ENCODE peak calls at places on chromosomes 12 and 14, in four cellular contexts. E is HCT116, D is Peyer's patch, C is thyroid gland. J is an unnamed sample.

GRCh38 chr12:2691001-2691339 is 103.8 kb upstream of the FKBP4 start:
- DNase-seq in E (no peak), C (peak; percentile 27), D (peak; percentile 49), J (no peak)

GRCh38 chr12:16530268-16530865 is 75.6 kb downstream of the LMO3 start:
- DNase-seq in C (no peak), D (no peak), E (no peak), J (no peak)

GRCh38 chr14:74472590-74472989 is 20.5 kb downstream of the NPC2 start:
- DNase-seq in E (no peak), D (no peak), C (no peak), J (no peak)

GRCh38 chr12:103093499-103094106 is 136.1 kb downstream of the ASCL1 start:
- DNase-seq in D (peak; percentile 50), E (no peak), C (no peak), J (no peak)

GRCh38 chr12:72289633-72290032 is 17.5 kb downstream of the TRHDE start:
- DNase-seq in E (no peak), C (no peak), D (no peak), J (no peak)

GRCh38 chr12:47779301-47779942 is 6.4 kb downstream of the SLC48A1 start:
- DNase-seq in D (peak; percentile 92), E (peak; percentile 61), C (peak; percentile 85), J (peak; percentile 69)

GRCh38 chr14:93970967-93971634 is 5.3 kb downstream of the ASB2 start:
- DNase-seq in D (no peak), C (no peak), E (no peak), J (no peak)

GRCh38 chr12:18267427-18267826 is 6.1 kb downstream of the PIK3C2G start:
- DNase-seq in E (no peak), D (no peak), C (no peak), J (no peak)

GRCh38 chr12:123532808-123533649 is 490 bp downstream of the RILPL1 start:
- DNase-seq in E (no peak), C (peak; percentile 46), D (peak; percentile 61), J (peak; percentile 63)

GRCh38 chr14:95204705-95205104 is 47.4 kb upstream of the DICER1 start:
- DNase-seq in C (no peak), D (no peak), E (no peak), J (no peak)

GRCh38 chr12:27498761-27499160 is 25.2 kb upstream of the PPFIBP1 start:
- DNase-seq in D (no peak), E (no peak), C (no peak), J (no peak)

GRCh38 chr14:101885254-101885576 is 79.2 kb upstream of the DYNC1H1 start:
- DNase-seq in E (no peak), C (no peak), D (no peak), J (no peak)

GRCh38 chr14:52877628-52878027 is 73.2 kb downstream of the FERMT2 start:
- DNase-seq in E (no peak), D (no peak), C (no peak), J (no peak)

GRCh38 chr12:54051081-54051912 is 2.3 kb upstream of the HOXC4 start:
- DNase-seq in C (no peak), E (no peak), D (no peak), J (no peak)

GRCh38 chr12:20629414-20630156 is 65.5 kb upstream of the SLCO1C1 start:
- DNase-seq in D (no peak), E (no peak), C (peak; percentile 38), J (peak; percentile 14)

GRCh38 chr12:6426882-6427671 is 17.7 kb upstream of the CD27 start:
- DNase-seq in C (peak; percentile 87), D (no peak), E (no peak), J (no peak)

GRCh38 chr14:95319312-95320075 is at the start of gene CLMN:
- DNase-seq in D (peak; percentile 65), E (peak; percentile 16), C (peak; percentile 65), J (no peak)

GRCh38 chr12:38465020-38465419 is 148.4 kb downstream of the ALG10B start:
- DNase-seq in D (no peak), C (no peak), E (no peak), J (no peak)

GRCh38 chr14:94536836-94537235 is 24.4 kb upstream of the SERPINA4 start:
- DNase-seq in C (no peak), D (no peak), E (peak; percentile 74), J (no peak)

GRCh38 chr12:38508246-38508645 is 191.7 kb downstream of the ALG10B start:
- DNase-seq in C (peak; percentile 46), E (no peak), D (no peak), J (no peak)

GRCh38 chr14:37232907-37233481 is 35.3 kb downstream of the MIPOL1 start:
- DNase-seq in C (no peak), E (peak; percentile 41), D (no peak), J (no peak)

GRCh38 chr14:92451755-92452154 is 61.8 kb upstream of the RIN3 start:
- DNase-seq in E (no peak), C (no peak), D (no peak), J (no peak)

GRCh38 chr12:25994252-25994651 is 35.8 kb downstream of the RASSF8 start:
- DNase-seq in D (no peak), E (no peak), C (no peak), J (no peak)

GRCh38 chr12:20142956-20143355 is 225.4 kb upstream of the PDE3A start:
- DNase-seq in D (no peak), E (no peak), C (no peak), J (no peak)

GRCh38 chr12:17264603-17265002 is 658.6 kb upstream of the LMO3 start:
- DNase-seq in E (no peak), D (no peak), C (no peak), J (no peak)

GRCh38 chr14:35400707-35401421 is 3.7 kb downstream of the NFKBIA start:
- DNase-seq in C (no peak), E (no peak), D (no peak), J (peak; percentile 42)

GRCh38 chr14:89425931-89426330 is 8.9 kb upstream of the FOXN3 start:
- DNase-seq in D (no peak), C (no peak), E (peak; percentile 48), J (peak; percentile 28)

GRCh38 chr14:74502236-74503019 is 8.9 kb downstream of the ISCA2 start:
- DNase-seq in E (no peak), C (peak; percentile 53), D (peak; percentile 34), J (no peak)

GRCh38 chr14:84520711-84521338 is 1009.1 kb upstream of the FLRT2 start:
- DNase-seq in C (peak; percentile 15), D (no peak), E (no peak), J (no peak)

GRCh38 chr12:121789233-121789781 is 4.2 kb downstream of the RHOF start:
- DNase-seq in D (peak; percentile 54), C (no peak), E (no peak), J (no peak)

GRCh38 chr12:112838731-112839130 is 47.2 kb downstream of the RPH3A start:
- DNase-seq in E (no peak), D (no peak), C (no peak), J (no peak)

GRCh38 chr12:112841240-112841639 is 49.7 kb downstream of the RPH3A start:
- DNase-seq in D (no peak), C (no peak), E (no peak), J (no peak)

GRCh38 chr12:112839386-112839972 is 47.9 kb downstream of the RPH3A start:
- DNase-seq in C (no peak), E (no peak), D (no peak), J (no peak)

GRCh38 chr12:112836736-112837628 is 45.4 kb downstream of the RPH3A start:
- DNase-seq in C (no peak), E (no peak), D (no peak), J (no peak)

GRCh38 chr12:112837629-112838191 is 46.2 kb downstream of the RPH3A start:
- DNase-seq in E (no peak), C (no peak), D (no peak), J (no peak)
- H3K4me1 ChIP-seq in E (peaks cover 24% of the 10 kb centered on the region), C (no peaks in the 10 kb centered on the region), D (no peaks in the 10 kb centered on the region), J (no peaks in the 10 kb centered on the region)

DNA sequence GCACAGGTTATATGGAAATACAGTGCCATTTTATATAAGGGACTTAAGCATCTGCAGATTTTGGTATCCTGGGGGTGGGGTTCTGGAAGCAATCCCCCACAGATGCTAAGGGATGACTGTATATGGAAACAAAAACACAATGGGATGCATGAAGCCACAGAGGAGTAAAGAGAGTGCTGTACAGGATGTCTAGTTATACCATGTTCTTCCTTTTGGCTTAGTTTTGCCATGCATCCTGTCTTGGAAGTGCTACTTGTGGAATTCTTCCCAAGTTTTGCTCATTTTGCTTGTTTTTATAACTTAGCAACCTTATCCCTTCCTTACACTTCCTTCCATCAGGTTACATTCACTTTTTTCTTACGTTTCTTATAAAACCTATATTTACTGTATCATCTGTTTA is 55.6 kb downstream of the TRMT5 start:
- DNase-seq in E (no peak), D (no peak), C (no peak), J (no peak)
- TF ChIP-seq POLR2A in E (no peak), D (no peak), C (no peak), J (no peak)

DNA sequence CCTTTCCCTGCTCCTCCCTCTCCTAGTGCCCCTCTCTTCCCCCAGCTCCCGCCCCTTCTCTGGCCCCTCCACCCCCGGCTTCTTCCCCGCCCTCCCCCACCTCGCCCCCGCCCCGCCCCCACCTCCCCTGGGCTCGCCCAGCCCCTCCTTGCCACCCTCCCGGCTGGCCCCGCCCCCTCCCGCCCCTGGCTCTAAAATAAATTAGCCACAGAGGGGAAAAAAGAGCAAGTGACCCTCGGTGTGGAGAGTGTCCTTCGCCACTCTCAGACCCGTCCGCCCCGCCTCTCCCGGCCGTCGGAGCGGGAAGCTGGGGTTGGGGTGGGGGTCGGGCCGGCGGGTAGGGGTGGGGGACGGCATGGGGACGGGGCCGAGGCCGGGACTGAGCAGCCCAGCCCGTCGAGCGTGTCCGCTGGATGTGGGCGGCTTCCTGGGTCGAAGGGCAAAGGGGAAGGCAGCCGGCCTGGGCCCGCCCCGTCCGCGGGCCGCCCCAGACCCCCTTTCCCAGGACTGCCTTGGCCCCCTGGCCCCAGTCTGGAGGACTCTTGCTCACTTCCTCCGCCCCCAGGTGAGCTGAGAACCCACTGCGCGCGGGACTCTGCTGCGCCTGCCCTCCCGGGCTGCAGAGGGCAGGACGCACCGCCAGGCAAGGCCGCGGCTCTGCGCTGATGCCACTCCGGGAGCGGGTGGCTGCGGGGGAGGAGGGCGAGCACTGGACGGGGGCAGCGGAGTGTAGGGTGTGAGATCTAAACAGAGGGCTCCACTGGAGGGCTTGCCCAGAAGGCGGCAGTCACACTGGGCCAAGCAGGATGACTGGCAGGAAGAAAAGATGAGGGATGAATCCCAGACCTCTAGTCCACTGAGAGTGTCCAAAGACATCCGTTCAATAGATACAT is 571 bp upstream of the FIGNL2 start:
- DNase-seq in E (no peak), D (no peak), C (peak; percentile 28), J (no peak)
- H3K4me3 ChIP-seq in E (no peak overlapping the region), D (peak overlapping the region; percentile 54), C (peak overlapping the region; percentile 63), J (no peak overlapping the region)

GRCh38 chr12:104515899-104516298 is 59.2 kb downstream of the CHST11 start:
- DNase-seq in E (no peak), C (no peak), D (no peak), J (no peak)

GRCh38 chr12:104514127-104514810 is 57.5 kb downstream of the CHST11 start:
- DNase-seq in E (no peak), C (no peak), D (no peak), J (no peak)

GRCh38 chr12:104517880-104518279 is 61.1 kb downstream of the CHST11 start:
- DNase-seq in D (no peak), E (no peak), C (no peak), J (no peak)

GRCh38 chr12:104519190-104519857 is 62.6 kb downstream of the CHST11 start:
- DNase-seq in E (no peak), D (no peak), C (no peak), J (no peak)

GRCh38 chr12:104516821-104517220 is 60.1 kb downstream of the CHST11 start:
- DNase-seq in E (no peak), D (no peak), C (no peak), J (no peak)
- H3K4me1 ChIP-seq in E (peaks cover 8% of the 10 kb centered on the region), D (no peaks in the 10 kb centered on the region), C (no peaks in the 10 kb centered on the region), J (no peaks in the 10 kb centered on the region)

J was measured in gastrocnemius medialis.